ENCODE peak calls at places on chromosomes 13 and 19, in eight cellular contexts. N is AG09319; U is activated CD4-positive, alpha-beta T cell treated with anti-CD3 and anti-CD28 coated beads, Interleukin-2, amount 50 U/mL, for 4 hours; D is Calu3; C is stimulated activated CD8-positive, alpha-beta memory T cell treated with anti-CD3 and anti-CD28 coated beads, Interleukin-4, amount 100 ng/mL, for 1 hour; K is NCI-H1930; S is activated naive CD4-positive, alpha-beta T cell treated with anti-CD3 and anti-CD28 coated beads for 36 hours; V is Panc1. A is an unnamed sample.

GRCh38 chr13:78160793-78161192 is 242.2 kb upstream of the EDNRB start:
- DNase-seq in V (no peak), N (peak), D (no peak), K (no peak), U (no peak), C (no peak), S (no peak), A (peak)

GRCh38 chr13:99566125-99567083 is 65.1 kb downstream of the TM9SF2 start:
- DNase-seq in V (no peak), N (no peak), D (no peak), S (no peak), C (no peak), U (no peak), K (no peak), A (no peak)

GRCh38 chr13:21744149-21744548 is 73.3 kb downstream of the FGF9 start:
- DNase-seq in C (no peak), V (no peak), K (no peak), N (no peak), D (no peak), S (no peak), U (no peak), A (no peak)

GRCh38 chr19:39397360-39398296 is 6.5 kb downstream of the MED29 start:
- DNase-seq in D (peak), V (peak), N (no peak), C (peak), U (peak), K (peak), S (peak), A (peak)

GRCh38 chr13:83634601-83635000 is 247.7 kb downstream of the SLITRK1 start:
- DNase-seq in U (no peak), D (no peak), K (no peak), C (no peak), N (no peak), V (no peak), S (no peak), A (no peak)

GRCh38 chr13:80006940-80007339 is 334.0 kb downstream of the SPRY2 start:
- DNase-seq in N (no peak), S (no peak), U (no peak), V (no peak), D (no peak), K (no peak), C (no peak), A (no peak)

GRCh38 chr13:84812078-84812477 is 929.8 kb upstream of the SLITRK1 start:
- DNase-seq in S (no peak), K (no peak), D (no peak), V (no peak), N (no peak), C (no peak), U (no peak), A (no peak)

GRCh38 chr13:51838235-51838846 is 6.6 kb downstream of the TMEM272 start:
- DNase-seq in C (no peak), V (no peak), N (no peak), U (no peak), S (peak), K (no peak), D (no peak), A (no peak)

GRCh38 chr13:99151516-99151915 is 49.1 kb upstream of the UBAC2 start:
- DNase-seq in U (no peak), D (no peak), K (no peak), C (no peak), N (no peak), V (no peak), S (peak), A (peak)

GRCh38 chr13:35566340-35566739 is 89.9 kb upstream of the MAB21L1 start:
- DNase-seq in C (no peak), D (no peak), K (no peak), S (no peak), V (no peak), N (no peak), U (no peak), A (no peak)

GRCh38 chr19:7737215-7737614 is 5.3 kb upstream of the CLEC4G start:
- DNase-seq in U (no peak), K (no peak), V (no peak), C (no peak), N (no peak), S (no peak), D (no peak), A (no peak)

GRCh38 chr13:20902438-20903163 is at the start of gene XPO4:
- DNase-seq in C (peak), D (peak), V (no peak), U (peak), S (peak), K (peak), N (peak), A (peak)

GRCh38 chr13:27133889-27134288 is 37.7 kb downstream of the USP12 start:
- DNase-seq in D (no peak), S (no peak), K (no peak), V (no peak), N (no peak), U (no peak), C (no peak), A (no peak)

GRCh38 chr13:99085139-99085845 is 107.4 kb upstream of the DOCK9 start:
- DNase-seq in N (no peak), U (no peak), S (peak), C (no peak), D (no peak), K (no peak), V (no peak), A (no peak)

GRCh38 chr13:29594710-29595379 is 643 bp downstream of the SLC7A1 start:
- DNase-seq in C (peak), S (peak), K (peak), U (peak), D (peak), V (no peak), N (no peak), A (no peak)

GRCh38 chr19:48738557-48739399 is 1.6 kb downstream of the RASIP1 start:
- DNase-seq in N (no peak), K (peak), U (peak), S (peak), V (no peak), C (peak), D (peak), A (peak)

GRCh38 chr19:23345838-23346237 is 49.4 kb downstream of the ZNF91 start:
- DNase-seq in C (no peak), D (no peak), S (no peak), N (no peak), K (no peak), V (no peak), U (no peak), A (no peak)

GRCh38 chr13:33217256-33217655 is 68.3 kb downstream of the STARD13 start:
- DNase-seq in K (no peak), V (no peak), U (no peak), D (no peak), C (no peak), N (no peak), S (no peak), A (no peak)

GRCh38 chr19:41206926-41207750 is 11.9 kb upstream of the AXL start:
- DNase-seq in C (no peak), U (no peak), S (no peak), V (no peak), N (no peak), D (no peak), K (no peak), A (no peak)

GRCh38 chr19:47891923-47892666 is 6.0 kb upstream of the SULT2A1 start:
- DNase-seq in D (no peak), U (no peak), S (no peak), V (no peak), K (no peak), C (no peak), N (no peak), A (no peak)

GRCh38 chr19:6272411-6272791 is 7.4 kb downstream of the MLLT1 start:
- DNase-seq in V (no peak), C (no peak), K (no peak), U (no peak), N (no peak), S (no peak), D (no peak), A (no peak)

GRCh38 chr13:51465124-51465523 is 12.3 kb upstream of the INTS6 start:
- DNase-seq in K (no peak), N (no peak), U (no peak), C (no peak), D (no peak), V (no peak), S (no peak), A (no peak)

GRCh38 chr19:35112995-35113693 is 2.5 kb upstream of the FXYD3 start:
- DNase-seq in K (no peak), S (no peak), N (no peak), C (no peak), V (no peak), D (no peak), U (no peak), A (no peak)

GRCh38 chr13:66375756-66376155 is 854.4 kb downstream of the PCDH9 start:
- DNase-seq in U (no peak), C (no peak), N (no peak), S (no peak), K (no peak), V (no peak), D (no peak), A (no peak)

GRCh38 chr13:25538276-25538675 is 166.5 kb downstream of the ATP8A2 start:
- DNase-seq in U (no peak), N (no peak), C (no peak), V (no peak), K (no peak), D (no peak), S (no peak), A (no peak)

GRCh38 chr19:21604351-21604926 is 99.0 kb downstream of the ZNF429 start:
- DNase-seq in S (peak), U (no peak), N (no peak), V (no peak), D (no peak), C (no peak), K (no peak), A (no peak)

GRCh38 chr13:28568286-28568685 is 73.4 kb upstream of the FLT1 start:
- DNase-seq in U (no peak), D (no peak), S (no peak), N (no peak), K (no peak), C (no peak), V (no peak), A (no peak)

GRCh38 chr19:16160445-16160942 is 12.8 kb downstream of the CIB3 start:
- DNase-seq in N (no peak), C (no peak), K (no peak), S (no peak), V (no peak), U (no peak), D (no peak), A (no peak)

GRCh38 chr19:543912-544608 is at the start of gene GZMM:
- DNase-seq in C (peak), S (peak), K (no peak), N (no peak), U (peak), D (no peak), V (no peak), A (no peak)

GRCh38 chr13:33285420-33286124 is at the start of gene STARD13:
- DNase-seq in C (no peak), V (peak), S (peak), U (no peak), K (no peak), D (peak), N (peak), A (peak)

A was measured in HTR-8/SVneo.